ENCODE peak calls at places on chromosome 3, in seven cellular contexts. One of them, this sample, is unnamed.

GRCh38 chr3:27354588-27355203 is 14.5 kb downstream of the NEK10 start:
- DNase-seq in GM06990: no peak
- DNase-seq in progenitor cell of endocrine pancreas: no peak
- DNase-seq in A549: no peak
- DNase-seq in GM12865: no peak
- DNase-seq in breast epithelium: no peak
- DNase-seq in WERI-Rb-1: no peak
- DNase-seq in this sample: no peak

GRCh38 chr3:114659109-114660081 is 365.6 kb downstream of the TIGIT start:
- DNase-seq in GM06990: no peak
- DNase-seq in progenitor cell of endocrine pancreas: no peak
- DNase-seq in A549: no peak
- DNase-seq in GM12865: no peak
- DNase-seq in breast epithelium: no peak
- DNase-seq in WERI-Rb-1: no peak
- DNase-seq in this sample: no peak

GRCh38 chr3:89268059-89268458 is 160.6 kb downstream of the EPHA3 start:
- DNase-seq in GM06990: no peak
- DNase-seq in progenitor cell of endocrine pancreas: no peak
- DNase-seq in A549: no peak
- DNase-seq in GM12865: no peak
- DNase-seq in breast epithelium: no peak
- DNase-seq in WERI-Rb-1: no peak
- DNase-seq in this sample: no peak

GRCh38 chr3:156449712-156450574 is 105.0 kb downstream of the SSR3 start:
- DNase-seq in GM06990: no peak
- DNase-seq in progenitor cell of endocrine pancreas: no peak
- DNase-seq in A549: peak; percentile 28
- DNase-seq in GM12865: peak; percentile 49
- DNase-seq in breast epithelium: no peak
- DNase-seq in WERI-Rb-1: no peak
- DNase-seq in this sample: peak; percentile 24

GRCh38 chr3:121660356-121661171 is at the start of gene HCLS1:
- DNase-seq in GM06990: peak; percentile 85
- DNase-seq in progenitor cell of endocrine pancreas: no peak
- DNase-seq in A549: no peak
- DNase-seq in GM12865: peak; percentile 90
- DNase-seq in breast epithelium: no peak
- DNase-seq in WERI-Rb-1: no peak
- DNase-seq in this sample: peak; percentile 69

GRCh38 chr3:119588112-119588511 is 8.8 kb downstream of the ADPRH start:
- DNase-seq in GM06990: no peak
- DNase-seq in progenitor cell of endocrine pancreas: no peak
- DNase-seq in A549: no peak
- DNase-seq in GM12865: peak; percentile 41
- DNase-seq in breast epithelium: no peak
- DNase-seq in WERI-Rb-1: no peak
- DNase-seq in this sample: no peak

GRCh38 chr3:51400169-51400568 is 9.1 kb downstream of the RBM15B start:
- DNase-seq in GM06990: no peak
- DNase-seq in progenitor cell of endocrine pancreas: no peak
- DNase-seq in A549: no peak
- DNase-seq in GM12865: no peak
- DNase-seq in breast epithelium: no peak
- DNase-seq in WERI-Rb-1: peak; percentile 52
- DNase-seq in this sample: no peak

GRCh38 chr3:194986208-194987043 is 284.5 kb downstream of the XXYLT1 start:
- DNase-seq in GM06990: no peak
- DNase-seq in progenitor cell of endocrine pancreas: no peak
- DNase-seq in A549: no peak
- DNase-seq in GM12865: no peak
- DNase-seq in breast epithelium: peak; percentile 30
- DNase-seq in WERI-Rb-1: no peak
- DNase-seq in this sample: no peak

GRCh38 chr3:100436951-100437350 is 35.6 kb downstream of the LNP1 start:
- DNase-seq in GM06990: no peak
- DNase-seq in progenitor cell of endocrine pancreas: no peak
- DNase-seq in A549: no peak
- DNase-seq in GM12865: no peak
- DNase-seq in breast epithelium: no peak
- DNase-seq in WERI-Rb-1: no peak
- DNase-seq in this sample: no peak

GRCh38 chr3:72829701-72830100 is 18.5 kb downstream of the SHQ1 start:
- DNase-seq in GM06990: no peak
- DNase-seq in progenitor cell of endocrine pancreas: no peak
- DNase-seq in A549: no peak
- DNase-seq in GM12865: no peak
- DNase-seq in breast epithelium: no peak
- DNase-seq in WERI-Rb-1: no peak
- DNase-seq in this sample: no peak

GRCh38 chr3:73098873-73099272 is 37.4 kb downstream of the EBLN2 start:
- DNase-seq in GM06990: no peak
- DNase-seq in progenitor cell of endocrine pancreas: no peak
- DNase-seq in A549: no peak
- DNase-seq in GM12865: no peak
- DNase-seq in breast epithelium: no peak
- DNase-seq in WERI-Rb-1: no peak
- DNase-seq in this sample: no peak

GRCh38 chr3:160804762-160805161 is 48.7 kb downstream of the PPM1L start:
- DNase-seq in GM06990: no peak
- DNase-seq in progenitor cell of endocrine pancreas: no peak
- DNase-seq in A549: no peak
- DNase-seq in GM12865: no peak
- DNase-seq in breast epithelium: no peak
- DNase-seq in WERI-Rb-1: no peak
- DNase-seq in this sample: no peak

DNA sequence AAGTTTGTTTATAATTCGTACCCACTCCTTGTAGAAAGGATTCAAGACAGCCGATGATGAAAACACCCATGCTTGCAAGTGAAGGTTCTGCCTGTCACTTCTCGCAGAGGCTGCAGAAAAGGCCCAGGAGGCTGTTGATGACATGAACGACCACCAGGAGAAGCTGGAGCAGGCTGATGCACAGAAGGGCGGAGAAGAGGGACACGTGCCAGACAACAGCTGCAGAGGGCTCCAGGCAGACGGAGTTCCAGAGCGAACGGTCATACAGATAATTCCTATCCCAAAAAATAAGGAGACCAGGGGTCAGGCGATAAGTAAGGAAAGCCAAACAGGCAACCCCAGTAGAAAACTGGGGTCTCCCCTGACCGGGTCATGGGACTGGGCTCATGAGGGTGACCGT is 5.7 kb upstream of the DYNLT2B start:
- DNase-seq in GM06990: no peak
- DNase-seq in progenitor cell of endocrine pancreas: no peak
- DNase-seq in A549: no peak
- DNase-seq in GM12865: no peak
- DNase-seq in breast epithelium: no peak
- DNase-seq in WERI-Rb-1: peak; percentile 28
- DNase-seq in this sample: no peak
- TF ChIP-seq CTCF in GM06990: no peak
- TF ChIP-seq CTCF in progenitor cell of endocrine pancreas: peak; percentile 40
- TF ChIP-seq CTCF in A549: no peak
- TF ChIP-seq CTCF in GM12865: no peak
- TF ChIP-seq CTCF in breast epithelium: no peak
- TF ChIP-seq CTCF in WERI-Rb-1: peak; percentile 27
- TF ChIP-seq CTCF in this sample: no peak

GRCh38 chr3:22671848-22672247 is 531.3 kb upstream of the UBE2E2 start:
- DNase-seq in GM06990: no peak
- DNase-seq in progenitor cell of endocrine pancreas: no peak
- DNase-seq in A549: no peak
- DNase-seq in GM12865: no peak
- DNase-seq in breast epithelium: no peak
- DNase-seq in WERI-Rb-1: no peak
- DNase-seq in this sample: no peak
- TF ChIP-seq CTCF in GM06990: no peak
- TF ChIP-seq CTCF in progenitor cell of endocrine pancreas: no peak
- TF ChIP-seq CTCF in A549: no peak
- TF ChIP-seq CTCF in GM12865: no peak
- TF ChIP-seq CTCF in breast epithelium: no peak
- TF ChIP-seq CTCF in WERI-Rb-1: no peak
- TF ChIP-seq CTCF in this sample: no peak

GRCh38 chr3:126473292-126474168 is 2.2 kb downstream of the ZXDC start:
- DNase-seq in GM06990: no peak
- DNase-seq in progenitor cell of endocrine pancreas: no peak
- DNase-seq in A549: no peak
- DNase-seq in GM12865: peak; percentile 32
- DNase-seq in breast epithelium: no peak
- DNase-seq in WERI-Rb-1: no peak
- DNase-seq in this sample: no peak

GRCh38 chr3:126476976-126477330 is 1.3 kb upstream of the ZXDC start:
- DNase-seq in GM06990: no peak
- DNase-seq in progenitor cell of endocrine pancreas: no peak
- DNase-seq in A549: no peak
- DNase-seq in GM12865: no peak
- DNase-seq in breast epithelium: no peak
- DNase-seq in WERI-Rb-1: no peak
- DNase-seq in this sample: no peak

GRCh38 chr3:126476166-126476975 is 680 bp upstream of the ZXDC start:
- DNase-seq in GM06990: peak; percentile 67
- DNase-seq in progenitor cell of endocrine pancreas: peak; percentile 43
- DNase-seq in A549: peak; percentile 72
- DNase-seq in GM12865: no peak
- DNase-seq in breast epithelium: peak; percentile 63
- DNase-seq in WERI-Rb-1: peak; percentile 21
- DNase-seq in this sample: no peak

GRCh38 chr3:126475411-126476114 is at the start of gene ZXDC:
- DNase-seq in GM06990: peak; percentile 98
- DNase-seq in progenitor cell of endocrine pancreas: peak; percentile 92
- DNase-seq in A549: peak; percentile 93
- DNase-seq in GM12865: peak; percentile 98
- DNase-seq in breast epithelium: peak; percentile 93
- DNase-seq in WERI-Rb-1: peak; percentile 90
- DNase-seq in this sample: peak; percentile 100

DNA sequence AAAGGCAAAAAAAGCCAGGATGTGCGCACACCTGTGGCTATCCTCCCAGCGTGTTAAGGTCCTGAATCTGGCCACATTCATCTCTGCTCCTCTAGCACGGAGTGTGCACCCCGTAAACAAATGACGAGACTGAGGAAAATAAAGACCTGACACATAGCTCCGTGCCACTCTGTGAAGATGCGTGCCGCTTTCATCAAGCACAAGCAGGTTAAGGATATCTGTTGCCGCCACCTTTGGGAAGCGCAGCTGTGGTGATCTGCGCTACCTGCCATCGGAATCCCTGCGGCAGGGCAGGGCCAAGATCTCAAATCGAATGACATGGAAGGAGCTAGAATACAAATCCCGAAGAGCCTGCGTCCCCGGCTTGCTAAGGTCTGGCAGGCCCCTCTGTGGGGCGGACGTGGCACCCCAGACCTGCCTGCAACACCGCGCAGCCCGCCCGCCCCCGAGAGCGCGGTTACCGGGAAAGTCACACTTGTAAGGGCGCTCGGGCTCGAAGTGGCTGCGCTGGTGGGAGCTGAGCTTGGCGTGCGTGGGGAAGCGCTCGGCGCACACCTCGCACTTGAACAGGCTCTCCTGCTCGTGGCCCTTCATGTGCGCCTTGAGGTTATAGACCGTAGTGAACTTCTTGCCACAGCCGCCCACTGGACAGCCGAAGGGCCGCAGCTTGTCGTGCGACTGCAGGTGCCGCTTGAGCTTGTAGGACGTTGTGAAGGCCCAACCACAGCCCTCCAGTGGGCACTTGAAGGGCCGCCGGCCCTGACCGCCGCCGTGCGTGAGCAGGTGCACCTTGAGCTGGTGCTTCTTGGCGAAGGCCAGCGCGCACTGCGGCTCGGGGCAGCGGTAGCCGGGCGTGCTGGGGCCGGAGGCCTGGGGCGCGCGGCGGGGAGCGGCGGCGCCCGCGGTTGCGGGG is 937 bp downstream of the ZXDC start:
- DNase-seq in GM06990: peak; percentile 77
- DNase-seq in progenitor cell of endocrine pancreas: peak; percentile 49
- DNase-seq in A549: peak; percentile 35
- DNase-seq in GM12865: peak; percentile 76
- DNase-seq in breast epithelium: peak; percentile 38
- DNase-seq in WERI-Rb-1: peak; percentile 46
- DNase-seq in this sample: peak; percentile 68
- TF ChIP-seq CTCF in GM06990: peak; percentile 11
- TF ChIP-seq CTCF in progenitor cell of endocrine pancreas: no peak
- TF ChIP-seq CTCF in A549: no peak
- TF ChIP-seq CTCF in GM12865: no peak
- TF ChIP-seq CTCF in breast epithelium: no peak
- TF ChIP-seq CTCF in WERI-Rb-1: no peak
- TF ChIP-seq CTCF in this sample: no peak

DNA sequence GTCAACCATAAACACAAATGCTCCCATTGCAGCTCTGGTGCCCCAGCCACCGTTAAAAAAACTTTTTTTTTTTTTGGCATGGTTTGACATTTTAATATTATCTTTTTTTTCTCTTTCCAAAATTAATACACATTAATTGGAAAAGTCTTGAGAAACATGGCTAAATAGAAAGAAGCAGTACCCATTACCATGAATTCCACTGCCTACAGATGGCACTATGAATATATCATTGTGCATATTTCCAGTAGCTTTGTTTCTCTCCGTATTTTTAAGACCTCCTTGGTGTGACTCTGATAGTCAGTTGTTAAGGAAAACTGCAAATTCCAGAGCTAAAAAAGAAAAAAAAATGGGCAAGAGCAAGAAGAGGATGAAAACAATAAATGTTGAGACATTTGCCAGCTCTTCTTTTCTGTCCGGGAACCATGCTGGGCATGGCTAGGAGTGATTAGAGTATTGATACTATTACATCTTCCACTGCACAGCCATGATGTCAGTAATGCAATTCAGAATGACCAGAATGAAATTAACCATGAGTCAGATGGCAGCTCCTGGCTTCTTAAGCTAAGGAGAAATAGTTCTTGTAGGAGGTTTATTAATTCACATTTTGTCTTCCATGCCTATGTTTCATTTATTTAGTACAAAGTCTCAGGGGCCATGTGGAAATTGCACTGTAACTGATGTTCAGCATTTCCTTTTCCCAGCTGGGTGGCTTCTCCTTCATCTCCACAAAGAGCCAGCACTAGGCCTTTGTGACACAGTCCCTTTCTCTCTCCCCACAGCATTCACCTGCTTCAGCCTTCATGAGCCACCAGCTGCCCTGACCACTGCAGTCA is 31.9 kb downstream of the SLC7A14 start:
- DNase-seq in GM06990: no peak
- DNase-seq in progenitor cell of endocrine pancreas: no peak
- DNase-seq in A549: no peak
- DNase-seq in GM12865: no peak
- DNase-seq in breast epithelium: no peak
- DNase-seq in WERI-Rb-1: no peak
- DNase-seq in this sample: no peak
- TF ChIP-seq CTCF in GM06990: no peak
- TF ChIP-seq CTCF in progenitor cell of endocrine pancreas: no peak
- TF ChIP-seq CTCF in A549: peak; percentile 16
- TF ChIP-seq CTCF in GM12865: no peak
- TF ChIP-seq CTCF in breast epithelium: no peak
- TF ChIP-seq CTCF in WERI-Rb-1: no peak
- TF ChIP-seq CTCF in this sample: no peak

GRCh38 chr3:38164966-38165721 is at the start of gene OXSR1:
- DNase-seq in GM06990: peak; percentile 97
- DNase-seq in progenitor cell of endocrine pancreas: peak; percentile 87
- DNase-seq in A549: peak; percentile 99
- DNase-seq in GM12865: peak; percentile 100
- DNase-seq in breast epithelium: peak; percentile 99
- DNase-seq in WERI-Rb-1: peak; percentile 98
- DNase-seq in this sample: peak; percentile 94
- TF ChIP-seq CTCF in GM06990: no peak
- TF ChIP-seq CTCF in progenitor cell of endocrine pancreas: no peak
- TF ChIP-seq CTCF in A549: no peak
- TF ChIP-seq CTCF in GM12865: no peak
- TF ChIP-seq CTCF in breast epithelium: no peak
- TF ChIP-seq CTCF in WERI-Rb-1: no peak
- TF ChIP-seq CTCF in this sample: no peak